ENCODE peak calls at places on chromosomes 2 and 18, in eight cellular contexts. N, M, T, U, Y, I, X and O are unnamed samples.
A peak's percentile ranks its signal among the peaks of the same experiment; 100 is the strongest.

GRCh38 chr2:213057977-213058376 is 93.4 kb downstream of the IKZF2 start:
- DNase-seq in Y (no peak), U (no peak), T (no peak), I (no peak), X (no peak), N (no peak), M (no peak), O (no peak)

GRCh38 chr18:8870528-8870927 is 165.2 kb downstream of the MTCL1 start:
- DNase-seq in X (no peak), U (no peak), Y (no peak), N (no peak), M (no peak), T (no peak), I (no peak), O (no peak)

GRCh38 chr2:222844323-222844722 is 16.5 kb upstream of the ACSL3 start:
- DNase-seq in U (no peak), Y (no peak), N (peak; percentile 85), X (no peak), I (no peak), T (no peak), M (peak; percentile 91), O (peak; percentile 96)

GRCh38 chr2:60819155-60819862 is 62.1 kb upstream of the REL start:
- DNase-seq in U (no peak), I (no peak), N (no peak), X (peak; percentile 86), Y (no peak), T (no peak), M (no peak), O (no peak)

GRCh38 chr2:188869560-188869959 is 104.6 kb upstream of the COL3A1 start:
- DNase-seq in X (no peak), U (no peak), I (no peak), N (peak; percentile 51), M (peak; percentile 37), Y (no peak), T (no peak), O (peak; percentile 29)

GRCh38 chr2:109369671-109370191 is 240.7 kb downstream of the SH3RF3 start:
- DNase-seq in T (no peak), X (peak; percentile 3), U (peak; percentile 5), I (no peak), Y (no peak), M (no peak), N (no peak), O (no peak)

GRCh38 chr2:131535526-131535925 is 7.8 kb downstream of the CCDC74A start:
- DNase-seq in M (no peak), I (no peak), Y (no peak), U (no peak), N (no peak), T (no peak), X (no peak), O (no peak)

GRCh38 chr2:217186152-217186551 is 326.3 kb upstream of the TNP1 start:
- DNase-seq in M (no peak), Y (no peak), T (no peak), N (no peak), X (no peak), U (no peak), I (peak; percentile 10), O (no peak)

GRCh38 chr2:187989925-187990623 is 301.6 kb upstream of the GULP1 start:
- DNase-seq in T (peak; percentile 27), M (no peak), I (no peak), X (peak; percentile 11), Y (no peak), U (no peak), N (no peak), O (no peak)

GRCh38 chr2:68290825-68291224 is 28.9 kb downstream of the CNRIP1 start:
- DNase-seq in M (no peak), U (no peak), X (no peak), T (no peak), Y (no peak), N (no peak), I (no peak), O (no peak)

GRCh38 chr18:21341141-21341540 is 99.1 kb downstream of the GREB1L start:
- DNase-seq in I (no peak), Y (no peak), M (peak; percentile 22), N (peak; percentile 27), X (no peak), T (no peak), U (no peak), O (peak; percentile 40)

GRCh38 chr2:208062113-208062512 is 36.8 kb upstream of the PLEKHM3 start:
- DNase-seq in Y (no peak), U (peak; percentile 47), M (peak; percentile 39), I (no peak), N (peak; percentile 35), X (peak; percentile 7), T (peak; percentile 85), O (peak; percentile 60)

GRCh38 chr2:135149251-135149650 is 97.2 kb downstream of the RAB3GAP1 start:
- DNase-seq in Y (no peak), U (no peak), N (peak; percentile 29), T (no peak), I (no peak), M (peak; percentile 19), X (no peak), O (peak; percentile 69)

GRCh38 chr18:50203801-50204604 is 9.1 kb upstream of the MYO5B start:
- DNase-seq in T (peak; percentile 88), Y (peak; percentile 41), U (peak; percentile 72), M (peak; percentile 36), N (peak; percentile 11), I (no peak), X (no peak), O (peak; percentile 40)

GRCh38 chr2:28895189-28895893 is 874 bp downstream of the WDR43 start:
- DNase-seq in Y (peak; percentile 39), U (peak; percentile 50), M (peak; percentile 35), I (peak; percentile 5), T (peak; percentile 17), N (peak; percentile 17), X (peak; percentile 16), O (peak; percentile 53)

GRCh38 chr2:49770919-49771318 is 616.6 kb upstream of the FSHR start:
- DNase-seq in T (peak; percentile 80), M (peak; percentile 9), U (no peak), Y (peak; percentile 25), X (no peak), N (no peak), I (no peak), O (peak; percentile 9)

GRCh38 chr18:2147866-2148265 is 423.4 kb downstream of the METTL4 start:
- DNase-seq in N (peak; percentile 68), Y (no peak), M (peak; percentile 80), X (no peak), U (no peak), I (no peak), T (no peak), O (peak; percentile 80)

GRCh38 chr2:145601306-145601925 is 1081.5 kb upstream of the ZEB2 start:
- DNase-seq in X (no peak), U (no peak), I (no peak), M (no peak), Y (no peak), N (no peak), T (no peak), O (peak; percentile 30)

GRCh38 chr2:162890690-162891311 is 52.2 kb upstream of the KCNH7 start:
- DNase-seq in N (peak; percentile 56), T (peak; percentile 73), X (no peak), M (peak; percentile 80), U (no peak), I (no peak), Y (no peak), O (peak; percentile 67)

GRCh38 chr2:162926501-162926900 is 87.9 kb upstream of the KCNH7 start:
- DNase-seq in I (no peak), N (peak; percentile 51), M (peak; percentile 87), U (no peak), Y (no peak), X (no peak), T (no peak), O (peak; percentile 53)

GRCh38 chr2:171485116-171485515 is 37.2 kb upstream of the CYBRD1 start:
- DNase-seq in M (no peak), X (no peak), N (no peak), I (no peak), T (no peak), Y (no peak), U (no peak), O (no peak)

GRCh38 chr18:47420130-47420529 is 168.7 kb upstream of the SKOR2 start:
- DNase-seq in T (no peak), X (no peak), Y (no peak), I (no peak), U (no peak), M (no peak), N (no peak), O (no peak)

GRCh38 chr2:63058149-63058741 is 7.6 kb downstream of the OTX1 start:
- DNase-seq in T (peak; percentile 75), M (peak; percentile 54), N (no peak), U (no peak), I (no peak), Y (peak; percentile 13), X (no peak), O (peak; percentile 11)

GRCh38 chr2:204060896-204061640 is 124.5 kb downstream of the ICOS start:
- DNase-seq in M (no peak), T (peak; percentile 57), I (no peak), N (no peak), Y (no peak), U (no peak), X (no peak), O (no peak)

GRCh38 chr2:96521219-96521618 is 15.3 kb upstream of the ARID5A start:
- DNase-seq in N (no peak), T (no peak), X (no peak), M (no peak), U (no peak), I (no peak), Y (no peak), O (no peak)

GRCh38 chr2:177265834-177266817 is 1.6 kb upstream of the NFE2L2 start:
- DNase-seq in I (no peak), U (peak; percentile 25), T (no peak), M (peak; percentile 56), X (no peak), Y (no peak), N (peak; percentile 58), O (no peak)
- H3K4me3 ChIP-seq in I (peak overlapping the region; percentile 98), U (no peak overlapping the region), T (peak overlapping the region; percentile 97), M (no peak overlapping the region), X (peak overlapping the region; percentile 97), Y (no peak overlapping the region), N (no peak overlapping the region), O (no peak overlapping the region)

GRCh38 chr2:11111811-11112425 is 43.3 kb upstream of the SLC66A3 start:
- DNase-seq in I (no peak), N (no peak), U (no peak), M (no peak), T (no peak), X (no peak), Y (no peak), O (no peak)
- TF ChIP-seq CTCF in I (no peak), N (no peak), U (no peak), M (no peak), T (peak; percentile 6), X (no peak), Y (no peak), O (no peak)

DNA sequence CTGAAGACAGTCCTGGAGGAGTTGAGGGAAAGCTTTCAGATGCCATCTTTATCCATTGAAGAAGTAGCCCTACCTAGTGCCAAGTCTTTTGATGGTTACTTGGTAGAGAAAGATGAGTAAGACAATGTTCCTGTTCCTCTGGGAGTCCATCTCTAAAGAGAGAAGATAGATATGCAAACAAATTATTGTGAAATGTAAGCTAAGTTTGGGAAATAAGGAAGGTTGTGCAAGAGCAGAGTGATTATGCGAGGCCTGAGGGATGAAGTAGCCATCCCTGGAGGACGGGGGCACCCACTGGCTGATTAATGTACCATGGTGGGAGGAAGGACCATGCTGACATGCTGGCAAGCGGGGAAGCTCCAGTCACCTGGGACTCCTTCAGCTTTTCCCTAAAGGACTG is 994 bp upstream of the DTNA start:
- DNase-seq in M (peak; percentile 48), X (no peak), T (no peak), U (no peak), Y (no peak), N (peak; percentile 93), I (no peak), O (peak; percentile 96)
- H3K4me3 ChIP-seq in M (no peak overlapping the region), X (no peak overlapping the region), T (no peak overlapping the region), U (no peak overlapping the region), Y (no peak overlapping the region), N (no peak overlapping the region), I (no peak overlapping the region), O (peak overlapping the region; percentile 12)

GRCh38 chr2:238835726-238836301 is 12.1 kb upstream of the TWIST2 start:
- DNase-seq in I (no peak), T (no peak), X (no peak), Y (no peak), U (no peak), N (no peak), M (no peak), O (no peak)
- TF ChIP-seq CTCF in I (no peak), T (peak; percentile 47), X (no peak), Y (no peak), U (no peak), N (peak; percentile 29), M (peak; percentile 41), O (peak; percentile 31)